ENCODE peak calls at places on chromosomes 5 and 9, in four cellular contexts. E is GM13976; R is naive B cell; W is activated T-cell treated with anti-CD3 and anti-CD28 coated beads, Interleukin-2, amount 50 U/mL, for 48 hours. Q is an unnamed sample.

GRCh38 chr9:18710089-18710488 is 236.1 kb downstream of the ADAMTSL1 start:
- DNase-seq in E (no peak), R (no peak), W (no peak), Q (no peak)

GRCh38 chr9:118929317-118929716 is 439.9 kb downstream of the BRINP1 start:
- DNase-seq in E (no peak), R (no peak), W (no peak), Q (peak)

GRCh38 chr9:72656021-72656420 is 134.6 kb downstream of the TMC1 start:
- DNase-seq in E (no peak), R (no peak), W (no peak), Q (no peak)

GRCh38 chr5:1479066-1479465 is 33.8 kb upstream of the SLC6A3 start:
- DNase-seq in E (no peak), R (no peak), W (no peak), Q (no peak)

GRCh38 chr5:95620870-95621838 is 1.3 kb downstream of the GPR150 start:
- DNase-seq in E (peak), R (peak), W (peak), Q (no peak)

GRCh38 chr5:169728-170094 is 21.6 kb upstream of the LRRC14B start:
- DNase-seq in E (no peak), R (no peak), W (no peak), Q (no peak)

GRCh38 chr5:149675467-149676201 is 54.5 kb upstream of the PPARGC1B start:
- DNase-seq in E (no peak), R (no peak), W (no peak), Q (no peak)

GRCh38 chr9:127803507-127804352 is 1.0 kb downstream of the FPGS start:
- DNase-seq in E (peak), R (peak), W (peak), Q (peak)

GRCh38 chr9:129596541-129597328 is 24.2 kb downstream of the C9orf50 start:
- DNase-seq in E (no peak), R (no peak), W (no peak), Q (peak)

GRCh38 chr5:180631549-180632392 is 17.6 kb downstream of the FLT4 start:
- DNase-seq in E (no peak), R (no peak), W (no peak), Q (no peak)

GRCh38 chr5:41921874-41922273 is 3.2 kb upstream of the FBXO4 start:
- DNase-seq in E (no peak), R (no peak), W (no peak), Q (peak)

GRCh38 chr5:9361835-9362234 is 184.0 kb downstream of the SEMA5A start:
- DNase-seq in E (peak), R (no peak), W (peak), Q (peak)

GRCh38 chr5:62268792-62269191 is 37.2 kb upstream of the KIF2A start:
- DNase-seq in E (no peak), R (no peak), W (no peak), Q (no peak)

GRCh38 chr5:158640581-158640980 is 459.1 kb downstream of the EBF1 start:
- DNase-seq in E (no peak), R (no peak), W (no peak), Q (no peak)